ENCODE peak calls at places on chromosomes 16 and 17, in four cellular contexts. M, U, O and L are unnamed samples.

GRCh38 chr16:75340715-75341500 is 89.5 kb upstream of the BCAR1 start:
- DNase-seq in O (no peak), U (no peak), M (no peak), L (no peak)

GRCh38 chr17:75666959-75667790 is at the start of the genes RECQL5 and SAP30BP:
- DNase-seq in M (peak; percentile 96), O (peak; percentile 90), U (peak; percentile 95), L (peak; percentile 98)

GRCh38 chr16:1581804-1582203 is 30.1 kb downstream of the IFT140 start:
- DNase-seq in M (no peak), O (no peak), U (no peak), L (no peak)

GRCh38 chr17:31654936-31655335 is 204.1 kb downstream of the COPRS start:
- DNase-seq in O (no peak), M (no peak), U (no peak), L (no peak)

GRCh38 chr17:48190871-48191270 is 83.3 kb downstream of the SNX11 start:
- DNase-seq in O (no peak), M (no peak), U (no peak), L (no peak)

GRCh38 chr17:352421-353212 is at the start of gene RPH3AL:
- DNase-seq in U (no peak), M (no peak), O (no peak), L (peak; percentile 92)

GRCh38 chr16:74743668-74744299 is 30.8 kb downstream of the FA2H start:
- DNase-seq in O (no peak), U (peak; percentile 86), M (no peak), L (peak; percentile 52)

GRCh38 chr16:6081320-6081976 is 983.9 kb upstream of the EEF2KMT start:
- DNase-seq in U (peak; percentile 74), O (no peak), M (peak; percentile 9), L (peak; percentile 20)

GRCh38 chr16:31435341-31436220 is 7.0 kb downstream of the ZNF843 start:
- DNase-seq in M (no peak), U (no peak), O (no peak), L (no peak)

GRCh38 chr16:89024546-89024945 is 47.5 kb upstream of the CBFA2T3 start:
- DNase-seq in M (peak; percentile 6), O (no peak), U (no peak), L (no peak)

GRCh38 chr17:55053855-55054254 is 85.3 kb downstream of the STXBP4 start:
- DNase-seq in U (no peak), M (no peak), O (no peak), L (no peak)

GRCh38 chr16:11992008-11992584 is 15.6 kb downstream of the SNX29 start:
- DNase-seq in M (no peak), O (no peak), U (no peak), L (peak; percentile 59)

GRCh38 chr17:8354196-8354595 is 14.6 kb downstream of the ODF4 start:
- DNase-seq in O (no peak), U (no peak), M (no peak), L (no peak)

GRCh38 chr17:72683506-72684404 is 408.7 kb downstream of the SLC39A11 start:
- DNase-seq in M (no peak), O (no peak), U (no peak), L (peak; percentile 97)

GRCh38 chr17:78621720-78622490 is 44.7 kb upstream of the DNAH17 start:
- DNase-seq in M (no peak), O (no peak), U (no peak), L (no peak)

GRCh38 chr17:83144421-83145357 is 65.3 kb downstream of the METRNL start:
- DNase-seq in O (no peak), M (no peak), U (no peak), L (no peak)

GRCh38 chr17:21677911-21678310 is 14.4 kb upstream of the KCNJ18 start:
- DNase-seq in O (no peak), U (no peak), M (no peak), L (no peak)

GRCh38 chr17:33292184-33292980 is 713 bp downstream of the ASIC2 start:
- DNase-seq in M (peak; percentile 66), U (peak; percentile 27), O (no peak), L (no peak)

GRCh38 chr17:17774009-17774881 is 62.5 kb downstream of the SREBF1 start:
- DNase-seq in U (no peak), O (no peak), M (no peak), L (no peak)

GRCh38 chr17:16297367-16298139 is 55.7 kb downstream of the CENPV start:
- DNase-seq in M (peak; percentile 41), O (no peak), U (no peak), L (peak; percentile 86)

GRCh38 chr16:1175566-1176279 is 22.8 kb downstream of the CACNA1H start:
- DNase-seq in M (no peak), U (no peak), O (no peak), L (peak; percentile 43)

GRCh38 chr17:78257810-78258322 is 26.4 kb downstream of the TMEM235 start:
- DNase-seq in M (no peak), U (no peak), O (no peak), L (no peak)

GRCh38 chr16:88067530-88068411 is 116.5 kb downstream of the BANP start:
- DNase-seq in O (no peak), U (no peak), M (no peak), L (no peak)

GRCh38 chr17:70137451-70138230 is 31.7 kb upstream of the KCNJ2 start:
- DNase-seq in M (no peak), O (peak; percentile 70), U (no peak), L (no peak)

GRCh38 chr16:47503936-47504335 is 42.8 kb downstream of the PHKB start:
- DNase-seq in M (no peak), U (no peak), O (no peak), L (no peak)

GRCh38 chr17:82837586-82838320 is 2.1 kb downstream of the ZNF750 start:
- DNase-seq in U (no peak), O (no peak), M (no peak), L (no peak)

GRCh38 chr17:75970011-75970523 is 8.9 kb downstream of the ACOX1 start:
- DNase-seq in M (no peak), O (no peak), U (peak; percentile 95), L (no peak)

GRCh38 chr17:58364270-58364942 is 12.4 kb upstream of the SUPT4H1 start:
- DNase-seq in M (no peak), U (peak; percentile 87), O (no peak), L (peak; percentile 84)

GRCh38 chr17:80025796-80026195 is 9.9 kb downstream of the TBC1D16 start:
- DNase-seq in U (no peak), O (no peak), M (no peak), L (no peak)

GRCh38 chr17:54972406-54973138 is 4.0 kb downstream of the STXBP4 start:
- DNase-seq in U (no peak), O (no peak), M (no peak), L (peak; percentile 61)

GRCh38 chr17:28925912-28926365 is 23.1 kb upstream of the DHRS13 start:
- DNase-seq in U (no peak), O (peak; percentile 47), M (no peak), L (no peak)

GRCh38 chr17:4946312-4946976 is 1.9 kb downstream of the PFN1 start:
- DNase-seq in M (no peak), U (no peak), O (no peak), L (no peak)

GRCh38 chr16:67544329-67544841 is 15.8 kb downstream of the RIPOR1 start:
- DNase-seq in M (no peak), U (peak; percentile 54), O (no peak), L (no peak)

GRCh38 chr17:6800422-6801027 is 24.5 kb downstream of the FBXO39 start:
- DNase-seq in U (no peak), O (no peak), M (peak; percentile 31), L (no peak)

GRCh38 chr16:83958137-83958810 is 5.2 kb downstream of the OSGIN1 start:
- DNase-seq in U (no peak), M (no peak), O (no peak), L (no peak)
- TF ChIP-seq CREM in U (no peak), M (no peak), O (no peak), L (no peak)

DNA sequence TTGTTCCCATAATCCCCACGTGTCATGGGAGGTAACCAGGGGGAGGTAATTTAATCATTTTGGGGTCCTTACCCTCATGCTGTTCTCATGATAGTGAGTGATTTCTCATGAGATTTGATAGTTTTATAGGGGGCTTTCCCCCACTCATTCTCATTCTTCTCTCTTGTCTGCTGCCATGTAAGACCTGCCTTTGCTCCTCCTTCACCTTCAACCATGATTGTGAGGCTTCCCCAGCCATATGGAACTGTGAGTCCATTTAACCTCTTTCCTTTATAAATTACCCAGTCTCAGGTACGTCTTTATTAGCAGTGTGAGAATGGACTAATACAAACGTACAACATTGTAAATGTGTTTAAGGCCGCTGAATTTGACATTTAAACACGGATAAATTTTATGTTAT is 35.5 kb upstream of the APOH start:
- DNase-seq in O (no peak), M (no peak), U (no peak), L (no peak)
- TF ChIP-seq CREM in O (no peak), M (no peak), U (no peak), L (no peak)

GRCh38 chr16:10934325-10935107 is 7.8 kb downstream of the DEXI start:
- DNase-seq in M (no peak), U (no peak), O (no peak), L (no peak)
- TF ChIP-seq CREM in M (no peak), U (no peak), O (no peak), L (no peak)

GRCh38 chr17:66449418-66449977 is 147.1 kb downstream of the PRKCA start:
- DNase-seq in U (no peak), M (no peak), O (no peak), L (no peak)

GRCh38 chr17:66451188-66452149 is 149.1 kb downstream of the PRKCA start:
- DNase-seq in O (no peak), M (peak; percentile 79), U (peak; percentile 70), L (peak; percentile 89)

GRCh38 chr17:66450857-66451158 is 148.4 kb downstream of the PRKCA start:
- DNase-seq in O (no peak), U (no peak), M (no peak), L (no peak)

GRCh38 chr17:66448008-66448644 is 145.7 kb downstream of the PRKCA start:
- DNase-seq in U (no peak), O (no peak), M (no peak), L (peak; percentile 41)

DNA sequence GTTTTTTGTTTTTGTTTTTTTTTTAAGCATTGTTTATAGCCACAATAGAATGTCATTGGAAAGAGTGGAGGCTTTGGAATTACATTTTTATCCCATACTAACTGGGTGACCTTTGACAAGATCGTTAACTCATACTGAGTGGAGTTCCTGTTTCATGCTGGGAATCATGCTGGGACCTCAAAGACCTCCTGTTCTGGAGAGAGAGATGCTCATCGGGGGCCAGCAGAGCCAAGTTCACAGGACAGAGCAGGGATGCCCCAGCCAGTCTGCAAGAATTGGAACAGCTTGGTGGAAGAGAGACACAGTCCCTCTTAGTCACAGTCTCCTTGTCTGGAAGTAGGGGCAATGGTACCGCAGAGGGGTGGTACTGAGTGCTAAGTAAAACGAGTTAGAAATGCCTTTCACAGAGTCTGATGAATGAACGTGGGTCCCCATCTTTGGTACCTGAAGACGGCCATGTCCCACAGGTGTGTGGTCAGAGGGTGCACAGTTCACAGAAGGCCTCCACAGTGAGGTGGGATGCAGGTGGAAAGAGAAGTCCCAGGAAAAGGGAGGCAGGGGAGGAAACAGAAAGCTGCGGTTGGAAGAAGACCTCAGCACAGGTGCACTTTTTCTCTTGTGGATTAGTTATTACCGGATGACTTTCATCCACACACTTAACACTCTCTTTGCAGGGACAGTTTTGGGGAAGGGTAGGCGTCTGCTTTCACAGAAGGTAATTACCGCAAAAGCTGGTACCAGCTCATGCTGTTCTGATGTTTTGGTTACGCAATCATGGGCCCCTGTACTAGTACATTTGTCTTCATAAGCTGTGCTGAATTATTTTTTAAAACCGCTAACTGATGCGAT is 147.8 kb downstream of the PRKCA start:
- DNase-seq in M (no peak), O (no peak), U (no peak), L (peak; percentile 36)
- TF ChIP-seq CREM in M (no peak), O (no peak), U (no peak), L (no peak)